ENCODE peak calls at places on chromosomes 3 and 15, in ten cellular contexts. P is neuronal stem cell; A is stimulated activated naive CD8-positive, alpha-beta T cell treated with anti-CD3 and anti-CD28 coated beads, Interleukin-15, Interleukin-2, amounts not matched to agents 100 U/mL and 50 U/mL, for 24 hours; H is stimulated activated CD4-positive, alpha-beta T cell treated with anti-CD3 and anti-CD28 coated beads, Interleukin-1b, Interleukin-23, amount 100 ng/mL, for 24 hours; B is amniotic epithelial cell; O is HT1080; G is ureter; X is NAMALWA; I is NCI-H2029 treated with DMSO at 0.1 percent for 48 hours; T is AG04450. U is an unnamed sample.

GRCh38 chr3:173140986-173141385 is at the start of gene SPATA16:
- DNase-seq in P (no peak), A (no peak), H (no peak), B (no peak), O (no peak), G (no peak), X (no peak), I (no peak), T (no peak), U (no peak)

GRCh38 chr3:134237454-134238145 is 13.1 kb downstream of the RYK start:
- DNase-seq in P (no peak), A (no peak), H (no peak), B (no peak), O (no peak), G (no peak), X (no peak), I (no peak), T (no peak), U (peak; percentile 18)

GRCh38 chr3:150069633-150070032 is 98.9 kb upstream of the PFN2 start:
- DNase-seq in P (no peak), A (no peak), H (no peak), B (no peak), O (no peak), G (no peak), X (no peak), I (no peak), T (no peak), U (no peak)

GRCh38 chr3:157626817-157627216 is 123.6 kb upstream of the VEPH1 start:
- DNase-seq in P (no peak), A (no peak), H (no peak), B (no peak), O (no peak), G (no peak), X (no peak), I (peak; percentile 74), T (no peak), U (no peak)

GRCh38 chr3:71057526-71057894 is 526.0 kb downstream of the FOXP1 start:
- DNase-seq in P (no peak), A (no peak), H (no peak), B (no peak), O (peak; percentile 62), G (no peak), X (no peak), I (no peak), T (no peak), U (no peak)

GRCh38 chr3:126149256-126149902 is 31.0 kb downstream of the ALDH1L1 start:
- DNase-seq in P (no peak), A (no peak), H (no peak), B (no peak), O (no peak), G (no peak), X (no peak), I (no peak), T (no peak), U (no peak)

GRCh38 chr15:93088200-93088980 is 621 bp downstream of the RGMA start:
- DNase-seq in P (peak; percentile 51), A (peak; percentile 29), H (no peak), B (peak; percentile 4), O (no peak), G (no peak), X (no peak), I (no peak), T (no peak), U (no peak)

GRCh38 chr3:129502641-129503386 is 25.6 kb upstream of the RHO start:
- DNase-seq in P (no peak), A (no peak), H (no peak), B (no peak), O (no peak), G (no peak), X (no peak), I (no peak), T (no peak), U (no peak)

GRCh38 chr15:66766282-66767228 is 64.5 kb downstream of the SMAD6 start:
- DNase-seq in P (no peak), A (no peak), H (no peak), B (peak; percentile 66), O (peak; percentile 73), G (no peak), X (no peak), I (no peak), T (no peak), U (no peak)

GRCh38 chr15:29070471-29071192 is 184.9 kb downstream of the APBA2 start:
- DNase-seq in P (no peak), A (no peak), H (no peak), B (no peak), O (no peak), G (no peak), X (no peak), I (no peak), T (no peak), U (no peak)

GRCh38 chr3:144444546-144444945 is 472.9 kb downstream of the DIPK2A start:
- DNase-seq in P (no peak), A (no peak), H (no peak), B (no peak), O (no peak), G (no peak), X (no peak), I (no peak), T (no peak), U (no peak)

GRCh38 chr3:171192176-171192854 is 165.8 kb upstream of the SLC2A2 start:
- DNase-seq in P (no peak), A (peak; percentile 11), H (no peak), B (peak; percentile 96), O (peak; percentile 100), G (no peak), X (no peak), I (peak; percentile 85), T (peak; percentile 67), U (peak; percentile 58)